ENCODE peak calls at places on chromosomes 7 and 10, in nine cellular contexts. One of them, this sample, is unnamed.

GRCh38 chr10:80186364-80187012 is 18.8 kb downstream of the ANXA11 start:
- DNase-seq in fibroblast of lung: no peak
- DNase-seq in HFF-Myc: no peak
- DNase-seq in kidney: peak
- DNase-seq in IMR-90: no peak
- DNase-seq in AG04450: no peak
- DNase-seq in neural crest cell: no peak
- DNase-seq in cardiac muscle cell: no peak
- DNase-seq in OCI-LY7: peak
- DNase-seq in this sample: no peak

GRCh38 chr10:77501152-77501845 is 136.3 kb downstream of the KCNMA1 start:
- DNase-seq in fibroblast of lung: peak
- DNase-seq in HFF-Myc: no peak
- DNase-seq in kidney: peak
- DNase-seq in IMR-90: peak
- DNase-seq in AG04450: peak
- DNase-seq in neural crest cell: no peak
- DNase-seq in cardiac muscle cell: no peak
- DNase-seq in OCI-LY7: no peak
- DNase-seq in this sample: no peak

GRCh38 chr7:107659666-107660065 is 962 bp upstream of the SLC26A4 start:
- DNase-seq in fibroblast of lung: peak
- DNase-seq in HFF-Myc: no peak
- DNase-seq in kidney: no peak
- DNase-seq in IMR-90: peak
- DNase-seq in AG04450: peak
- DNase-seq in neural crest cell: no peak
- DNase-seq in cardiac muscle cell: no peak
- DNase-seq in OCI-LY7: no peak
- DNase-seq in this sample: no peak

GRCh38 chr10:11610855-11611247 is 599 bp downstream of the USP6NL start:
- DNase-seq in fibroblast of lung: peak
- DNase-seq in HFF-Myc: no peak
- DNase-seq in kidney: peak
- DNase-seq in IMR-90: peak
- DNase-seq in AG04450: no peak
- DNase-seq in neural crest cell: peak
- DNase-seq in cardiac muscle cell: peak
- DNase-seq in OCI-LY7: peak
- DNase-seq in this sample: no peak

GRCh38 chr10:68562666-68563522 is 2.8 kb downstream of the TET1 start:
- DNase-seq in fibroblast of lung: peak
- DNase-seq in HFF-Myc: no peak
- DNase-seq in kidney: no peak
- DNase-seq in IMR-90: peak
- DNase-seq in AG04450: no peak
- DNase-seq in neural crest cell: peak
- DNase-seq in cardiac muscle cell: peak
- DNase-seq in OCI-LY7: peak
- DNase-seq in this sample: peak

GRCh38 chr7:20440472-20441105 is 109.9 kb downstream of the ITGB8 start:
- DNase-seq in fibroblast of lung: peak
- DNase-seq in HFF-Myc: peak
- DNase-seq in kidney: no peak
- DNase-seq in IMR-90: peak
- DNase-seq in AG04450: peak
- DNase-seq in neural crest cell: peak
- DNase-seq in cardiac muscle cell: peak
- DNase-seq in OCI-LY7: peak
- DNase-seq in this sample: peak

GRCh38 chr10:73218466-73219191 is 28.4 kb downstream of the DNAJC9 start:
- DNase-seq in fibroblast of lung: peak
- DNase-seq in HFF-Myc: peak
- DNase-seq in kidney: no peak
- DNase-seq in IMR-90: peak
- DNase-seq in AG04450: no peak
- DNase-seq in neural crest cell: no peak
- DNase-seq in cardiac muscle cell: peak
- DNase-seq in OCI-LY7: peak
- DNase-seq in this sample: no peak

GRCh38 chr7:149004405-149005370 is 23.6 kb downstream of the PDIA4 start:
- DNase-seq in fibroblast of lung: peak
- DNase-seq in HFF-Myc: no peak
- DNase-seq in kidney: no peak
- DNase-seq in IMR-90: no peak
- DNase-seq in AG04450: no peak
- DNase-seq in neural crest cell: no peak
- DNase-seq in cardiac muscle cell: no peak
- DNase-seq in OCI-LY7: no peak
- DNase-seq in this sample: no peak

GRCh38 chr7:137003606-137004005 is 135.2 kb downstream of the CHRM2 start:
- DNase-seq in fibroblast of lung: no peak
- DNase-seq in HFF-Myc: no peak
- DNase-seq in kidney: no peak
- DNase-seq in IMR-90: no peak
- DNase-seq in AG04450: no peak
- DNase-seq in neural crest cell: no peak
- DNase-seq in cardiac muscle cell: no peak
- DNase-seq in OCI-LY7: no peak
- DNase-seq in this sample: no peak

GRCh38 chr10:35942052-35942451 is 300.0 kb upstream of the FZD8 start:
- DNase-seq in fibroblast of lung: no peak
- DNase-seq in HFF-Myc: no peak
- DNase-seq in kidney: no peak
- DNase-seq in IMR-90: no peak
- DNase-seq in AG04450: no peak
- DNase-seq in neural crest cell: no peak
- DNase-seq in cardiac muscle cell: no peak
- DNase-seq in OCI-LY7: no peak
- DNase-seq in this sample: no peak

GRCh38 chr7:135098391-135098790 is 49.5 kb upstream of the TMEM140 start:
- DNase-seq in fibroblast of lung: no peak
- DNase-seq in HFF-Myc: no peak
- DNase-seq in kidney: no peak
- DNase-seq in IMR-90: no peak
- DNase-seq in AG04450: no peak
- DNase-seq in neural crest cell: no peak
- DNase-seq in cardiac muscle cell: no peak
- DNase-seq in OCI-LY7: no peak
- DNase-seq in this sample: no peak

GRCh38 chr10:125538947-125539649 is 143.9 kb downstream of the TEX36 start:
- DNase-seq in fibroblast of lung: no peak
- DNase-seq in HFF-Myc: no peak
- DNase-seq in kidney: peak
- DNase-seq in IMR-90: no peak
- DNase-seq in AG04450: no peak
- DNase-seq in neural crest cell: no peak
- DNase-seq in cardiac muscle cell: no peak
- DNase-seq in OCI-LY7: no peak
- DNase-seq in this sample: no peak

GRCh38 chr10:4721994-4722753 is 103.8 kb upstream of the AKR1E2 start:
- DNase-seq in fibroblast of lung: peak
- DNase-seq in HFF-Myc: peak
- DNase-seq in kidney: no peak
- DNase-seq in IMR-90: peak
- DNase-seq in AG04450: no peak
- DNase-seq in neural crest cell: no peak
- DNase-seq in cardiac muscle cell: no peak
- DNase-seq in OCI-LY7: no peak
- DNase-seq in this sample: no peak

DNA sequence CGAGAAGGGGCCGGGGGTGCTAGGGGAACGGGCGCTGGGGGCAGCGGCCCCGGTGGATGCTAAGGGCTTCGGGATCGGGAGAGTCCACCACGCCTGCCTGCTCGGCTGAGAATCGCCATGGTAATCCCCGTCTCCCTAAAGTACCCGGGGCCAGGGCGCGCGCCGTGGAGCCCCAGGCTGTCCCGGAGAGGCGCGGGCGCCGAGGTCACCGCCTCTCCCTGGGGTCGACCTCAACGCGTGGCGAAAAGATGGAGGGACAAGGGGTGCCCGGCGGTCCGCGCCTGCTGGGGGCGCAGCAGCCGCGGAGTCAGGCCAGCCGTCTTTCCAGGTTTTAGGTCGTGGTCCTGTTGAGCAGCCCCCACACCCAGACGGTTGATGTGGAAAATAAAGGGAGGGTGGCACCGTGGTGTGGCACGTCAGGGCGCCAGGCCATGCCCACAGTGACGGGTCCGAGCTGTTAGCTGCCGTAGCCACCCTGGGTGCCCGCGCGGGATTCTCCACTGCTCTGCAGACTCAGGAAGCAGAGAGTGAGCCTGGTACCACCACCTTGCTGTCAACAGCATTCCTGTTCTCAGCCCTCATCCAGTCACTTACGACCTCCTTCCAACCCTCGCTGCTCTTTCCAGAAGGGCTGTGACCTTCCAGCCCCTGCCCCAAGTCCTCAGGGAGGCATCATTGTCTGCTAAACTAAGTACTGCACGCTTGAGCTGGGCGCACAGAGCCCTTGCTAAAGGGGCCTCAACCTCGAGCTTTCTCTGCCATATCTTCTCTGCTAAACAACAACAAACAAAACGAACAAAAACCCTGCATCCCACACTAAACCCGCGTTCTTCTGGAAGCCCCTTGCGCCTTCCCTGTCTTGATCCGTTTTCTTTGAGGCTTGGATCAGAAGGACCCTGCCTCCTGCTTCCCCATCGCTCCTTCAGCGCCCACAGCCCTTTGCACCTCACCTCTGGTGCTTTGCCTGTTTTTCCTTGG is 666 bp downstream of the SMKR1 start:
- DNase-seq in fibroblast of lung: no peak
- DNase-seq in HFF-Myc: no peak
- DNase-seq in kidney: no peak
- DNase-seq in IMR-90: no peak
- DNase-seq in AG04450: no peak
- DNase-seq in neural crest cell: peak
- DNase-seq in cardiac muscle cell: peak
- DNase-seq in OCI-LY7: no peak
- DNase-seq in this sample: peak
- TF ChIP-seq CTCF in fibroblast of lung: peak
- TF ChIP-seq CTCF in HFF-Myc: no peak
- TF ChIP-seq CTCF in kidney: no peak
- TF ChIP-seq CTCF in IMR-90: no peak
- TF ChIP-seq CTCF in AG04450: no peak
- TF ChIP-seq CTCF in neural crest cell: peak
- TF ChIP-seq CTCF in cardiac muscle cell: peak
- TF ChIP-seq CTCF in OCI-LY7: no peak
- TF ChIP-seq CTCF in this sample: peak

DNA sequence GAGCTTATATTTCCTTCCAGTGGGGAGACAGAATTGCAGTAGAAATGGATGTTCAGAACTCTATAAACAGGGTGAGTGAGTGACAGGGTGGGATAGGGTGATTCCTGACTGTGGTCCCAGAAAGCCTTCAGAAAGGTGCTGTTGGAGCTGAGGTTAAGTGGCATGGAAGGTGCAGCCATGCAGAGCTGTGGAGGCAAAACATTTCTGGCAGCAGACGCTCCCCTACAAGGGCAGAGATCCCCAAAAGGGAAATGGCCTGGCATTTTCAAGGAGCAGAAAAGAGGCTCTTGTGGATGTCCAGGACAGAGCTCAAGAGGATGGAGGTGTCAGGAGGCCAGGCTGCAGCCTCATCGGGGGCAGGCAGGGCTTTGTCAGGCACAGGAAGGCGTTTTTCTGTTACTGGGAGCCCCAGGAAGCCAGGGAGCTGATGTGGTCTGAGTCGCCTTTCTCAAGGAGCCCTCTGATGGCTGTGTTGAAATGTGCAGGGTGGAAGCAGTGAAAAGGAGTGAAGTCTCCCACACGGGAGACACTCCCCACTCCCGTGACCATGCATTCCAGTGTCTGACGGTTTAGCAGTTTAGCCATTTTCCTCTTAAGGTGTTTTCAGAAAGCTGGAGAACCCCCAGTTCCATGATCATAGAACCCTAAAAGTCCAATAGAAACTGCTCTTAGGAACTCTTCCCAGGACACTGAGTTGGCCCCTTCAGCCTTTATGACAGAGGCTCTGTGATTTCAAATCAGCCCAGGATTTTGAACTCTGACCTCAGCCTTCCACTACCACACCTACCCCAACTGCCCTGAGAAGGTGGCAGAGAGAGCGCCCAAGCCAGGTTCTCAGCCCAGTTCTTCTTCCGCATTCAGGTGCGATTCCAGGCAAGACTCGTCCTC is 96.2 kb downstream of the C10orf105 start:
- DNase-seq in fibroblast of lung: peak
- DNase-seq in HFF-Myc: no peak
- DNase-seq in kidney: no peak
- DNase-seq in IMR-90: peak
- DNase-seq in AG04450: no peak
- DNase-seq in neural crest cell: peak
- DNase-seq in cardiac muscle cell: peak
- DNase-seq in OCI-LY7: peak
- DNase-seq in this sample: no peak
- TF ChIP-seq CTCF in fibroblast of lung: peak
- TF ChIP-seq CTCF in HFF-Myc: peak
- TF ChIP-seq CTCF in kidney: peak
- TF ChIP-seq CTCF in IMR-90: peak
- TF ChIP-seq CTCF in AG04450: peak
- TF ChIP-seq CTCF in neural crest cell: peak
- TF ChIP-seq CTCF in cardiac muscle cell: peak
- TF ChIP-seq CTCF in OCI-LY7: peak
- TF ChIP-seq CTCF in this sample: no peak

GRCh38 chr7:27269455-27269854 is 26.9 kb downstream of the EVX1 start:
- DNase-seq in fibroblast of lung: no peak
- DNase-seq in HFF-Myc: no peak
- DNase-seq in kidney: no peak
- DNase-seq in IMR-90: no peak
- DNase-seq in AG04450: no peak
- DNase-seq in neural crest cell: no peak
- DNase-seq in cardiac muscle cell: no peak
- DNase-seq in OCI-LY7: no peak
- DNase-seq in this sample: no peak
- TF ChIP-seq CTCF in fibroblast of lung: no peak
- TF ChIP-seq CTCF in HFF-Myc: no peak
- TF ChIP-seq CTCF in kidney: no peak
- TF ChIP-seq CTCF in IMR-90: no peak
- TF ChIP-seq CTCF in AG04450: no peak
- TF ChIP-seq CTCF in neural crest cell: no peak
- TF ChIP-seq CTCF in cardiac muscle cell: no peak
- TF ChIP-seq CTCF in OCI-LY7: no peak
- TF ChIP-seq CTCF in this sample: no peak

DNA sequence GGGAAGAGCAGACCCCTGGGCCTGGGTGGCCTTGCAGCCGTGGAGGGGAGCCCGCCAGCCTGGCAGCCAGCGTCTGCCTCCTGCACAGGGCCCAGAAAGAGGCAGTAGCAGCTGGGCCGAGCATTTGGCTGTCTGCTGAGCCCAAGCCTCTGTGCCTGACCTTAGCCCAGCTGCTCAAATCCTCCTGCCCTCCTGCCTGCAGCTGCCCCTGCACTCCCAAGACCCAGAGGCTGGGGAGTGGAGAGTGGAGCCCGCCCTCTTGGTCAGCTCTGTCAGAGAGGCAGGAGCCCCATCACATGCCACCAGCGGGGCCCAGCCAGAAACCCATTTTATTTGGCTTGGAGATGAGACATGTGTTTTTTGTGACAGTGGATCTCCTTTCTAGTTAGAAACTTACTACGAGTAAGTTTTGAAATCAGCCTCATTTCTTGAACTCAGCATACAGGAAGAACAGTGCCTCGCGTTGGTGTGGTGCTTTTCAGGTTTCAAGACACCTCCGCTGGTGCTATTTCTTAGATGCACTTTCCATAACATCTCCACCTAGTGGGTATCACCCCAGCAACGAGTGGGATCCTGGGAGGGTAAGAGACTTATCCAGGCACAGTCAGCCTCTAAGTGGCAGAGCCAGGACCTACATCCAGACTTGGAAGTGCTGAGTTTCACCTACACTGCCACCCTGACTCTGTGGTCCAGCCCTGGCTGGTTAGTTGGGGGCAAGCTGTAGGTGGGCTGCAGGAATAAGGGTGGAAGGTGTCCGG is 477.1 kb downstream of the RPS24 start:
- DNase-seq in fibroblast of lung: peak
- DNase-seq in HFF-Myc: no peak
- DNase-seq in kidney: peak
- DNase-seq in IMR-90: no peak
- DNase-seq in AG04450: no peak
- DNase-seq in neural crest cell: no peak
- DNase-seq in cardiac muscle cell: no peak
- DNase-seq in OCI-LY7: no peak
- DNase-seq in this sample: peak
- TF ChIP-seq CTCF in fibroblast of lung: no peak
- TF ChIP-seq CTCF in HFF-Myc: no peak
- TF ChIP-seq CTCF in kidney: no peak
- TF ChIP-seq CTCF in IMR-90: no peak
- TF ChIP-seq CTCF in AG04450: peak
- TF ChIP-seq CTCF in neural crest cell: no peak
- TF ChIP-seq CTCF in cardiac muscle cell: no peak
- TF ChIP-seq CTCF in OCI-LY7: no peak
- TF ChIP-seq CTCF in this sample: no peak